ENCODE peak calls at places on chromosome 12, in four cellular contexts. R is GM12878, F is GM12891, A is K562. V is an unnamed sample.

GRCh38 chr12:92505373-92506340 is 197.1 kb upstream of the PLEKHG7 start:
- DNase-seq in R (peak; percentile 86), F (no peak), A (peak; percentile 23), V (peak; percentile 62)

GRCh38 chr12:6965026-6965661 is 5.3 kb downstream of the PHB2 start:
- DNase-seq in R (no peak), F (peak; percentile 82), A (peak; percentile 79), V (peak; percentile 93)

GRCh38 chr12:24803406-24804245 is 145.3 kb downstream of the BCAT1 start:
- DNase-seq in R (no peak), A (no peak), F (no peak), V (no peak)

GRCh38 chr12:13234045-13234641 is 37.6 kb downstream of the EMP1 start:
- DNase-seq in A (peak; percentile 14), R (no peak), F (no peak), V (peak; percentile 20)

GRCh38 chr12:52300796-52301691 is 9.7 kb upstream of the KRT81 start:
- DNase-seq in A (no peak), R (no peak), F (no peak), V (no peak)

GRCh38 chr12:52372216-52373154 is 5.2 kb upstream of the KRT85 start:
- DNase-seq in A (peak; percentile 63), R (no peak), F (peak; percentile 58), V (peak; percentile 67)

GRCh38 chr12:6790496-6791150 is 1.3 kb downstream of the CD4 start:
- DNase-seq in F (no peak), A (no peak), R (no peak), V (peak; percentile 58)

GRCh38 chr12:128905003-128905544 is 51.8 kb downstream of the GLT1D1 start:
- DNase-seq in A (no peak), R (no peak), F (no peak), V (no peak)

GRCh38 chr12:130552483-130552996 is 163.6 kb downstream of the RIMBP2 start:
- DNase-seq in A (no peak), R (no peak), F (no peak), V (no peak)

GRCh38 chr12:112170376-112170775 is 45.0 kb downstream of the TRAFD1 start:
- DNase-seq in R (no peak), A (peak; percentile 80), F (no peak), V (no peak)

GRCh38 chr12:123142948-123143752 is 7.7 kb downstream of the PITPNM2 start:
- DNase-seq in R (no peak), F (no peak), A (peak; percentile 44), V (no peak)

GRCh38 chr12:44286821-44287220 is 450.9 kb downstream of the TMEM117 start:
- DNase-seq in F (no peak), R (no peak), A (no peak), V (no peak)

GRCh38 chr12:93572712-93573551 is 457 bp downstream of the SOCS2 start:
- DNase-seq in R (no peak), A (no peak), F (peak; percentile 23), V (no peak)

GRCh38 chr12:57611810-57612710 is 825 bp downstream of the ARHGEF25 start:
- DNase-seq in F (no peak), R (no peak), A (no peak), V (no peak)

GRCh38 chr12:122452701-122453285 is 30.3 kb upstream of the CLIP1 start:
- DNase-seq in R (no peak), F (no peak), A (no peak), V (peak; percentile 9)

GRCh38 chr12:81598205-81598604 is 160.9 kb downstream of the PPFIA2 start:
- DNase-seq in F (no peak), R (no peak), A (no peak), V (no peak)

GRCh38 chr12:89678225-89678624 is 30.4 kb downstream of the ATP2B1 start:
- DNase-seq in F (no peak), A (peak; percentile 70), R (no peak), V (no peak)

GRCh38 chr12:53985900-53986685 is 1.1 kb downstream of the HOXC10 start:
- DNase-seq in A (no peak), F (no peak), R (no peak), V (peak; percentile 44)

GRCh38 chr12:89098390-89099102 is 253.8 kb downstream of the DUSP6 start:
- DNase-seq in F (no peak), R (no peak), A (no peak), V (no peak)

GRCh38 chr12:59408431-59408830 is 187.4 kb upstream of the SLC16A7 start:
- DNase-seq in A (no peak), R (no peak), F (no peak), V (no peak)

GRCh38 chr12:22046968-22047390 is 961 bp downstream of the CMAS start:
- DNase-seq in A (no peak), R (no peak), F (no peak), V (no peak)

GRCh38 chr12:127556487-127556886 is 710.5 kb upstream of the TMEM132C start:
- DNase-seq in A (no peak), R (no peak), F (no peak), V (no peak)

GRCh38 chr12:127558363-127558762 is 708.6 kb upstream of the TMEM132C start:
- DNase-seq in A (no peak), R (no peak), F (no peak), V (no peak)

GRCh38 chr12:127559349-127560040 is 707.5 kb upstream of the TMEM132C start:
- DNase-seq in R (peak; percentile 11), A (peak; percentile 11), F (peak; percentile 8), V (peak; percentile 22)

GRCh38 chr12:127552838-127553237 is 714.1 kb upstream of the TMEM132C start:
- DNase-seq in F (no peak), A (no peak), R (no peak), V (no peak)

DNA sequence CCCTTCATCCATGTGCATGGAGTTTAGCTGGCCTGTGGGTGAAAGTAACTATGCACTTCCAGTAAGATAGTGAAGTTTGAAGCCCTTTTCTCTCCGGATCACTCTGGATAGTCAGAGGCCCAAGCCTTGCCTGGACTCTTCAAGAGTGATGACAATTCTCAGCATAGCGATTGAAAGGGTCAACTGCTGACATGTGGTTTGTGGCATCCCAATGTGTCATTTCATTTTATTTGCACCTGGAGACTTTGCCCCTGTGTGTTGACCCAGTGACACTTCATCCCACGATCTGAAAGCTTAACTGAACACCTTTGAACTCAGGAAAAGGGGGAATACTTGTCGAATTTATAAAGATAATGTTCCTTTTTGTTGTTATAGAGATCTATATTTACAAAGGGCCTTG is 711.9 kb upstream of the TMEM132C start:
- DNase-seq in R (no peak), A (no peak), F (no peak), V (no peak)
- TF ChIP-seq SPI1 in R (no peak), A (no peak), F (no peak), V (no peak)

DNA sequence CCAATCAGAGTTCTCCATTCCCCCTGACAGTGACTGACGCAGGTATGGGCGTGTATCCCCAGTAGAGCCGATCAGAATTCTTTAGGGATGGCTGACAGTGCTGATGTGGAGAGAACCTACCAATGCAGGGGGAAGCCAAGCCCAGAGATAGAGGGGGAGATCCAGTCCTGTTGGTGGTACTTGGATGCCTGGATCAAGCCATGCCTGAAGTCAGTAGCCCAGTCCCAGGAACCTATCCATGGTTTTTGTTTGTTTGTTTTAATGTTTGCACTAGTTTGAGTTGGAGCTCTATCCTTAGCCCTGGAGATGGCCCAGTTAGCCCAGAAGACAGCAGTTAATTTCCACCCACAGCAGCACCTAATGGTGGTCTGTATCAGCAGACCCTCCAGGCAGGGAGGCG is 40.2 kb downstream of the FOXN4 start:
- DNase-seq in F (no peak), A (no peak), R (no peak), V (no peak)
- TF ChIP-seq POLR2AphosphoS5 in F (no peak), A (no peak), R (no peak), V (no peak)

DNA sequence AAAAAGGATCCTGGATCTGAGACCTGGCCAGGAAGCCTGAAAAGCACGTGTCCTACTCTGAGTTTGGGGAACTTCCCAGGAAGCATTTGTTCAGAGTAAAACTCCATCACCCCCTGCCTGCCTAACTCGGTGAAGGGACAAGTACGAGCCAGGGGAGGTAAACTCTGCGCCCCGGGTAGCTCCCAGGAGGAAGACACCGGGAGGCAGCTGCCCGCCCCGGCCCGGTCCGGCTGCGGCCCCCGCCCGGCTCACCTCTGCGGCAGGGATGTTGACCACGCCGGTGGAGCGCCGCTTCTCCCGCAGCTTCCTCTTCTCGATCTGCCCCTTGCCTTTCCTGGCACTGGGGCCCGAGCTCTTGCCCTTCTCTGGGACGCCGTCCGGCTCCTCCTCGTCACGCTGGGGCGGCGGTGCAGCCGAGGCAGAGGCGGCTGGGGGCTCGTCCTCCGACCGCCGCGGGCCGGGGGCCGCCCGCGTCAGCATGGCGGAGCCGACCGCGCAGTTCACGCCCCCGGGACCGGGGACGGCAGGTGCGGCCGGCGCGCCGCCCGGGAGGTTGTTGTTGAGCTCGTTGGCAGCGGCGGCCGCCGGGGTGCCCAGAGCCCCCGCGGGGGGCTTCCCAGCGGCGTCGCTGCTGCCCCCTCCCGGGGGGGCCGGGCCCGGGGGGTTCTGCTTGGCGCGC is 1.1 kb downstream of the PAWR start:
- DNase-seq in R (no peak), A (no peak), F (peak; percentile 36), V (no peak)
- TF ChIP-seq SPI1 in R (no peak), A (no peak), F (no peak), V (no peak)

GRCh38 chr12:113241191-113242017 is 20.1 kb downstream of the TPCN1 start:
- DNase-seq in A (no peak), F (no peak), R (no peak), V (peak; percentile 60)

GRCh38 chr12:113242560-113242959 is 21.3 kb downstream of the TPCN1 start:
- DNase-seq in A (no peak), R (no peak), F (no peak), V (no peak)

GRCh38 chr12:113240395-113240794 is 19.1 kb downstream of the TPCN1 start:
- DNase-seq in A (no peak), F (no peak), R (no peak), V (no peak)

GRCh38 chr12:113239811-113240331 is 18.6 kb downstream of the TPCN1 start:
- DNase-seq in R (no peak), A (no peak), F (no peak), V (no peak)

DNA sequence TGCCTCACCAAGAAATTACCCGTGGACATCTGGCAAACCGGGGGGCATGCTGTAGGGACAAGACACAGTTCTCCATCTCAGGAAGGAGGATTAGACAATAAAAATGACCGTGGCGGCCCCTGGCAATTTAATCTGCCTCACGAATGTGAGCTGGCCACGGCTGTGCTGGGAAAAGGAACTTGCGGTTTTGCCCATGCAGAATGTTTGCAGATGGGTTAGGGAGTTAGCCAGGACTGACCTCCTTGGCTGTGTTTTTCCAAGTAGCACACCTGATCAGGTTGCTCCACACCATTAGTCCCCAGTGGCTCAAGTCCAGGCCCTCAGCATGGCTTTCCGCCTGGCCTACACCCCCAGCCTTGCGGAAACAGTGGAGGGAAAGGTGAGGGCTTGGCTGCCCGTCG is 20.8 kb downstream of the TPCN1 start:
- DNase-seq in F (no peak), R (no peak), A (no peak), V (peak; percentile 77)
- TF ChIP-seq POLR2AphosphoS5 in F (no peak), R (no peak), A (no peak), V (peak; percentile 26)

DNA sequence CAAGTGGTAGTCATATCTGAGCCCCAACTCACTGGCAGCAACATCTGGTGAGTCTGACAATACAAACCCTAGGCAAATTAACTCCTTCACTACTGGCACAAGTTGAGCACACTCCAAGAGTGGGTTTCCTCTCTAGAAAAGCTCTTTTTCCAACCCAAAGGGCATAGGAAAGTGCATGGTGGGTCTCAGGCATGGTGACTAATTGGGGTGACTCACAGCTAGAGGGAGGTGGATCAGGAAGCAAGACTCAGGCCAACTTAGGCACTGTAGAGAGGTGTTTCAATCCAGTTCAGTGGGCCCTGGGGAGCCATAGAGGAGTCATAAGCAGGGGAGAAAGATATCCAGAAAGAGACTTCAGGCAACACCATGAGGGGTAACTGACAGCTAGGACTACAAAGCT is 42.3 kb downstream of the MAP1LC3B2 start:
- DNase-seq in A (peak; percentile 37), R (no peak), F (no peak), V (no peak)
- TF ChIP-seq SPI1 in A (no peak), R (no peak), F (no peak), V (no peak)